ENCODE peak calls at places on chromosomes 12 and 14, in eight cellular contexts. One of them, this sample, is unnamed.
A peak's percentile ranks its signal among the peaks of the same experiment; 100 is the strongest.

GRCh38 chr12:67193705-67194104 is 75.5 kb upstream of the CAND1 start:
- DNase-seq in NCI-H526 treated with DMSO at 0.1 percent for 48 hours: no peak
- DNase-seq in BE2C: no peak
- DNase-seq in nephron progenitor cell: peak; percentile 75
- DNase-seq in skeletal muscle cell: peak; percentile 1
- DNase-seq in bronchial epithelial cell: peak; percentile 46
- DNase-seq in NCI-H2081: no peak
- DNase-seq in germinal center: no peak
- DNase-seq in this sample: no peak

GRCh38 chr12:132006056-132006680 is 56.4 kb downstream of the EP400 start:
- DNase-seq in NCI-H526 treated with DMSO at 0.1 percent for 48 hours: no peak
- DNase-seq in BE2C: no peak
- DNase-seq in nephron progenitor cell: no peak
- DNase-seq in skeletal muscle cell: no peak
- DNase-seq in bronchial epithelial cell: no peak
- DNase-seq in NCI-H2081: no peak
- DNase-seq in germinal center: no peak
- DNase-seq in this sample: no peak

GRCh38 chr14:86166541-86166940 is 636.6 kb downstream of the FLRT2 start:
- DNase-seq in NCI-H526 treated with DMSO at 0.1 percent for 48 hours: no peak
- DNase-seq in BE2C: peak; percentile 7
- DNase-seq in nephron progenitor cell: no peak
- DNase-seq in skeletal muscle cell: no peak
- DNase-seq in bronchial epithelial cell: no peak
- DNase-seq in NCI-H2081: no peak
- DNase-seq in germinal center: no peak
- DNase-seq in this sample: no peak

GRCh38 chr14:78902010-78902623 is 731.9 kb downstream of the NRXN3 start:
- DNase-seq in NCI-H526 treated with DMSO at 0.1 percent for 48 hours: no peak
- DNase-seq in BE2C: peak; percentile 26
- DNase-seq in nephron progenitor cell: peak; percentile 66
- DNase-seq in skeletal muscle cell: peak; percentile 1
- DNase-seq in bronchial epithelial cell: peak; percentile 26
- DNase-seq in NCI-H2081: peak; percentile 36
- DNase-seq in germinal center: no peak
- DNase-seq in this sample: no peak

GRCh38 chr12:101780599-101780998 is 41.3 kb upstream of the SYCP3 start:
- DNase-seq in NCI-H526 treated with DMSO at 0.1 percent for 48 hours: no peak
- DNase-seq in BE2C: no peak
- DNase-seq in nephron progenitor cell: no peak
- DNase-seq in skeletal muscle cell: no peak
- DNase-seq in bronchial epithelial cell: no peak
- DNase-seq in NCI-H2081: no peak
- DNase-seq in germinal center: peak; percentile 5
- DNase-seq in this sample: no peak

GRCh38 chr14:29536886-29537511 is 390.6 kb downstream of the PRKD1 start:
- DNase-seq in NCI-H526 treated with DMSO at 0.1 percent for 48 hours: peak; percentile 5
- DNase-seq in BE2C: no peak
- DNase-seq in nephron progenitor cell: no peak
- DNase-seq in skeletal muscle cell: no peak
- DNase-seq in bronchial epithelial cell: peak; percentile 33
- DNase-seq in NCI-H2081: peak; percentile 27
- DNase-seq in germinal center: no peak
- DNase-seq in this sample: no peak

GRCh38 chr12:42691991-42692557 is 102.5 kb upstream of the PRICKLE1 start:
- DNase-seq in NCI-H526 treated with DMSO at 0.1 percent for 48 hours: no peak
- DNase-seq in BE2C: no peak
- DNase-seq in nephron progenitor cell: no peak
- DNase-seq in skeletal muscle cell: no peak
- DNase-seq in bronchial epithelial cell: no peak
- DNase-seq in NCI-H2081: no peak
- DNase-seq in germinal center: no peak
- DNase-seq in this sample: no peak

GRCh38 chr12:18468521-18469075 is 207.3 kb downstream of the PIK3C2G start:
- DNase-seq in NCI-H526 treated with DMSO at 0.1 percent for 48 hours: no peak
- DNase-seq in BE2C: no peak
- DNase-seq in nephron progenitor cell: no peak
- DNase-seq in skeletal muscle cell: no peak
- DNase-seq in bronchial epithelial cell: peak; percentile 94
- DNase-seq in NCI-H2081: no peak
- DNase-seq in germinal center: no peak
- DNase-seq in this sample: no peak

GRCh38 chr14:102046337-102047278 is 40.2 kb downstream of the HSP90AA1 start:
- DNase-seq in NCI-H526 treated with DMSO at 0.1 percent for 48 hours: no peak
- DNase-seq in BE2C: peak; percentile 97
- DNase-seq in nephron progenitor cell: peak; percentile 82
- DNase-seq in skeletal muscle cell: no peak
- DNase-seq in bronchial epithelial cell: peak; percentile 36
- DNase-seq in NCI-H2081: peak; percentile 70
- DNase-seq in germinal center: no peak
- DNase-seq in this sample: peak; percentile 26

GRCh38 chr14:79836577-79836976 is 374.7 kb downstream of the DIO2 start:
- DNase-seq in NCI-H526 treated with DMSO at 0.1 percent for 48 hours: no peak
- DNase-seq in BE2C: no peak
- DNase-seq in nephron progenitor cell: no peak
- DNase-seq in skeletal muscle cell: no peak
- DNase-seq in bronchial epithelial cell: peak; percentile 7
- DNase-seq in NCI-H2081: no peak
- DNase-seq in germinal center: no peak
- DNase-seq in this sample: no peak

GRCh38 chr12:16269941-16270340 is 7.5 kb downstream of the SLC15A5 start:
- DNase-seq in NCI-H526 treated with DMSO at 0.1 percent for 48 hours: no peak
- DNase-seq in BE2C: no peak
- DNase-seq in nephron progenitor cell: no peak
- DNase-seq in skeletal muscle cell: no peak
- DNase-seq in bronchial epithelial cell: no peak
- DNase-seq in NCI-H2081: no peak
- DNase-seq in germinal center: no peak
- DNase-seq in this sample: no peak

GRCh38 chr12:129911437-129912049 is 7.7 kb upstream of the TMEM132D start:
- DNase-seq in NCI-H526 treated with DMSO at 0.1 percent for 48 hours: peak; percentile 84
- DNase-seq in BE2C: peak; percentile 48
- DNase-seq in nephron progenitor cell: peak; percentile 71
- DNase-seq in skeletal muscle cell: peak; percentile 12
- DNase-seq in bronchial epithelial cell: peak; percentile 10
- DNase-seq in NCI-H2081: peak; percentile 85
- DNase-seq in germinal center: peak; percentile 29
- DNase-seq in this sample: no peak

GRCh38 chr12:108301346-108301745 is 37.8 kb downstream of the CMKLR1 start:
- DNase-seq in NCI-H526 treated with DMSO at 0.1 percent for 48 hours: no peak
- DNase-seq in BE2C: no peak
- DNase-seq in nephron progenitor cell: no peak
- DNase-seq in skeletal muscle cell: no peak
- DNase-seq in bronchial epithelial cell: no peak
- DNase-seq in NCI-H2081: no peak
- DNase-seq in germinal center: no peak
- DNase-seq in this sample: no peak

GRCh38 chr12:22101749-22102243 is 55.8 kb downstream of the CMAS start:
- DNase-seq in NCI-H526 treated with DMSO at 0.1 percent for 48 hours: no peak
- DNase-seq in BE2C: no peak
- DNase-seq in nephron progenitor cell: no peak
- DNase-seq in skeletal muscle cell: peak; percentile 81
- DNase-seq in bronchial epithelial cell: peak; percentile 97
- DNase-seq in NCI-H2081: no peak
- DNase-seq in germinal center: no peak
- DNase-seq in this sample: no peak

GRCh38 chr14:50312734-50313054 is 570 bp downstream of the DMAC2L start:
- DNase-seq in NCI-H526 treated with DMSO at 0.1 percent for 48 hours: peak; percentile 88
- DNase-seq in BE2C: no peak
- DNase-seq in nephron progenitor cell: no peak
- DNase-seq in skeletal muscle cell: no peak
- DNase-seq in bronchial epithelial cell: peak; percentile 40
- DNase-seq in NCI-H2081: no peak
- DNase-seq in germinal center: no peak
- DNase-seq in this sample: peak; percentile 70

GRCh38 chr12:47885012-47885501 is 19.7 kb downstream of the VDR start:
- DNase-seq in NCI-H526 treated with DMSO at 0.1 percent for 48 hours: no peak
- DNase-seq in BE2C: no peak
- DNase-seq in nephron progenitor cell: no peak
- DNase-seq in skeletal muscle cell: no peak
- DNase-seq in bronchial epithelial cell: no peak
- DNase-seq in NCI-H2081: no peak
- DNase-seq in germinal center: no peak
- DNase-seq in this sample: no peak

GRCh38 chr14:76938092-76938500 is 90.4 kb downstream of the IRF2BPL start:
- DNase-seq in NCI-H526 treated with DMSO at 0.1 percent for 48 hours: no peak
- DNase-seq in BE2C: no peak
- DNase-seq in nephron progenitor cell: no peak
- DNase-seq in skeletal muscle cell: no peak
- DNase-seq in bronchial epithelial cell: peak; percentile 72
- DNase-seq in NCI-H2081: no peak
- DNase-seq in germinal center: no peak
- DNase-seq in this sample: no peak

GRCh38 chr12:108757842-108758241 is 26.5 kb upstream of the CORO1C start:
- DNase-seq in NCI-H526 treated with DMSO at 0.1 percent for 48 hours: no peak
- DNase-seq in BE2C: no peak
- DNase-seq in nephron progenitor cell: no peak
- DNase-seq in skeletal muscle cell: no peak
- DNase-seq in bronchial epithelial cell: peak; percentile 92
- DNase-seq in NCI-H2081: no peak
- DNase-seq in germinal center: no peak
- DNase-seq in this sample: no peak

GRCh38 chr12:25806271-25806670 is 152.2 kb upstream of the RASSF8 start:
- DNase-seq in NCI-H526 treated with DMSO at 0.1 percent for 48 hours: no peak
- DNase-seq in BE2C: no peak
- DNase-seq in nephron progenitor cell: no peak
- DNase-seq in skeletal muscle cell: peak; percentile 48
- DNase-seq in bronchial epithelial cell: peak; percentile 33
- DNase-seq in NCI-H2081: no peak
- DNase-seq in germinal center: no peak
- DNase-seq in this sample: no peak

This sample was measured in DMS 273 treated with DMSO at 0.1 percent for 48 hours.